ENCODE peak calls at places on chromosome 3, in six cellular contexts. A is anterior cingulate cortex; Q is kidney tubule cell; T is HL-60; Z is tibial artery; O is activated CD8-positive, alpha-beta memory T cell treated with anti-CD3 and anti-CD28 coated beads, Interleukin-2, amount 50 U/mL, for 48 hours. C is an unnamed sample.

GRCh38 chr3:124676236-124676635 is 54.0 kb upstream of the UMPS start:
- DNase-seq in A (no peak), Q (no peak), T (no peak), Z (no peak), O (no peak), C (no peak)

GRCh38 chr3:38004415-38005075 is 14.0 kb downstream of the VILL start:
- DNase-seq in A (peak; percentile 85), Q (peak; percentile 80), T (no peak), Z (peak; percentile 83), O (no peak), C (peak; percentile 78)

GRCh38 chr3:85821130-85821756 is 862.5 kb downstream of the CADM2 start:
- DNase-seq in A (no peak), Q (peak; percentile 41), T (no peak), Z (no peak), O (no peak), C (peak; percentile 66)

GRCh38 chr3:195752538-195753331 is 32.0 kb downstream of the MUC20 start:
- DNase-seq in A (no peak), Q (no peak), T (no peak), Z (no peak), O (no peak), C (no peak)

GRCh38 chr3:69740103-69741021 is 1.1 kb downstream of the MITF start:
- DNase-seq in A (peak; percentile 19), Q (peak; percentile 71), T (no peak), Z (peak; percentile 57), O (no peak), C (peak; percentile 43)

GRCh38 chr3:98966862-98967554 is 65.5 kb upstream of the DCBLD2 start:
- DNase-seq in A (no peak), Q (peak; percentile 93), T (no peak), Z (no peak), O (no peak), C (peak; percentile 61)

GRCh38 chr3:183537295-183537730 is 18.2 kb downstream of the KLHL6 start:
- DNase-seq in A (peak; percentile 43), Q (peak; percentile 59), T (peak; percentile 85), Z (peak; percentile 56), O (no peak), C (no peak)

GRCh38 chr3:127915115-127915936 is at the start of gene KBTBD12:
- DNase-seq in A (peak; percentile 33), Q (no peak), T (no peak), Z (peak; percentile 43), O (no peak), C (peak; percentile 55)

GRCh38 chr3:56302417-56302816 is 165.8 kb downstream of the ERC2 start:
- DNase-seq in A (no peak), Q (no peak), T (no peak), Z (no peak), O (no peak), C (no peak)

GRCh38 chr3:127822166-127822835 is at the start of gene MGLL:
- DNase-seq in A (no peak), Q (peak; percentile 65), T (no peak), Z (peak; percentile 53), O (no peak), C (peak; percentile 58)

GRCh38 chr3:98791341-98792325 is 28.5 kb downstream of the ST3GAL6 start:
- DNase-seq in A (no peak), Q (peak; percentile 66), T (no peak), Z (no peak), O (no peak), C (no peak)

GRCh38 chr3:126274735-126275734 is 82.2 kb downstream of the KLF15 start:
- DNase-seq in A (no peak), Q (no peak), T (peak; percentile 81), Z (no peak), O (no peak), C (no peak)

GRCh38 chr3:168161696-168162095 is 66.0 kb upstream of the GOLIM4 start:
- DNase-seq in A (no peak), Q (no peak), T (no peak), Z (no peak), O (no peak), C (peak; percentile 42)

GRCh38 chr3:100254168-100254777 is 6.5 kb upstream of the TBC1D23 start:
- DNase-seq in A (peak; percentile 7), Q (peak; percentile 70), T (no peak), Z (peak; percentile 45), O (no peak), C (peak; percentile 80)